ENCODE peak calls at places on chromosomes 7 and 10, in five cellular contexts. D is A549, A is GM12878, U is HepG2, O is K562. N is an unnamed sample.

GRCh38 chr10:30811665-30812017 is 182.1 kb upstream of the LYZL2 start:
- DNase-seq in D (no peak), U (no peak), A (no peak), O (no peak), N (no peak)

GRCh38 chr10:128305601-128306345 is 179.6 kb upstream of the MKI67 start:
- DNase-seq in U (no peak), O (no peak), D (no peak), A (no peak), N (no peak)

GRCh38 chr7:141354251-141354650 is 197.0 kb upstream of the AGK start:
- DNase-seq in U (no peak), D (no peak), O (no peak), A (no peak), N (no peak)

GRCh38 chr7:50394315-50394714 is 55.8 kb downstream of the FIGNL1 start:
- DNase-seq in U (no peak), D (no peak), A (no peak), O (no peak), N (no peak)

GRCh38 chr10:105149371-105149871 is 508.3 kb downstream of the SORCS3 start:
- DNase-seq in A (no peak), U (no peak), O (no peak), D (no peak), N (no peak)

GRCh38 chr7:121166885-121167284 is 161.9 kb upstream of the WNT16 start:
- DNase-seq in D (no peak), U (no peak), A (no peak), O (no peak), N (no peak)

GRCh38 chr7:74606101-74606908 is 51.2 kb upstream of the GTF2I start:
- DNase-seq in A (no peak), D (no peak), O (peak; percentile 25), U (no peak), N (peak; percentile 68)

GRCh38 chr10:14665304-14665703 is 109.4 kb downstream of the FAM107B start:
- DNase-seq in D (no peak), A (no peak), U (no peak), O (no peak), N (no peak)

GRCh38 chr10:6070647-6071046 is 8.5 kb upstream of the IL2RA start:
- DNase-seq in A (no peak), D (no peak), O (no peak), U (no peak), N (no peak)

GRCh38 chr10:60032723-60033122 is 126.4 kb upstream of the CCDC6 start:
- DNase-seq in U (peak; percentile 62), A (peak; percentile 23), D (peak; percentile 35), O (no peak), N (peak; percentile 60)

GRCh38 chr10:71255817-71256660 is 43.7 kb downstream of the UNC5B start:
- DNase-seq in D (no peak), O (no peak), U (no peak), A (no peak), N (no peak)

GRCh38 chr10:114648368-114648767 is 9.7 kb downstream of the ABLIM1 start:
- DNase-seq in D (peak; percentile 50), O (no peak), U (peak; percentile 68), A (no peak), N (no peak)

GRCh38 chr7:42012786-42013360 is 224.1 kb downstream of the GLI3 start:
- DNase-seq in D (no peak), A (no peak), U (no peak), O (no peak), N (no peak)

GRCh38 chr7:42015413-42015698 is 221.7 kb downstream of the GLI3 start:
- DNase-seq in A (no peak), U (no peak), O (no peak), D (no peak), N (no peak)

GRCh38 chr7:42017356-42017986 is 219.5 kb downstream of the GLI3 start:
- DNase-seq in A (no peak), D (no peak), O (no peak), U (no peak), N (no peak)

GRCh38 chr7:42016517-42016916 is 220.5 kb downstream of the GLI3 start:
- DNase-seq in A (no peak), D (no peak), U (no peak), O (no peak), N (no peak)

DNA sequence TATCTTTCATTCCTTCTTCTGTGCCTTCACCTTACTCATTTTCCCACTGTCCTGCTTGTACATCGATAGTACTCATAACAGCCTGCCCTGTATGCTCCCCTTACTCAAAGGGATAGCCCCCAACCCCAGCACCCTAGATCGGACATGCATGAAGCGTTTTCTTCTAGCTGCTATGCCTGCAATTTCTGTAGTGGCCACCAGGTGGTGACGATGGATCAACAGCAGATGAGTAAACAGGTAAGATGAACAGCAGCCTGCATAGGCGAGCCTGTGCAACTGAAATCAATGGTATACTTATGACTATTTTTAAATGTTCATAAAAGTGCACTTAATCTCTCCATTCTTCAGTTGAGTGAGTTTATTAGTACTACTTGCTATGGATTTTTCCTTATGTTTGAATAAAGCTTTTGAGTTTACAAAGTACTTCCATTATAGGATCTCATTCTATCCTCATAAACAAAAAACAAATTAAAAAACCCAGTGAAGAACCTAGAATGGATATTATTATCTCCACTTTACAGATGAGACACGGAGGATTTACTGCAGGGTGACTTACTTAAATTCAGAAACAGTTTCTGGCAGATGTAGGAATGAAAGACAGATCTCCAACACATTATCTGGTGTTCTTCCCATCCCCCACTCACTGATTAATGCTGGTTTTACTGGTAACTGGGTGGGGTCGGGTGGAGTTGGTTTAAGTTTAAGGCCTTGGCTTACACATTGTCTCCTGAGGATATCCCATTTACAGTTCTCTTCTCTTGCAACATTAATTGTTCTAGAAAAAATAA is 222.2 kb downstream of the GLI3 start:
- DNase-seq in D (peak; percentile 21), U (peak; percentile 29), A (no peak), O (peak; percentile 62), N (peak; percentile 86)
- TF ChIP-seq JUNB in D (no peak), U (no peak), A (no peak), O (no peak), N (no peak)

DNA sequence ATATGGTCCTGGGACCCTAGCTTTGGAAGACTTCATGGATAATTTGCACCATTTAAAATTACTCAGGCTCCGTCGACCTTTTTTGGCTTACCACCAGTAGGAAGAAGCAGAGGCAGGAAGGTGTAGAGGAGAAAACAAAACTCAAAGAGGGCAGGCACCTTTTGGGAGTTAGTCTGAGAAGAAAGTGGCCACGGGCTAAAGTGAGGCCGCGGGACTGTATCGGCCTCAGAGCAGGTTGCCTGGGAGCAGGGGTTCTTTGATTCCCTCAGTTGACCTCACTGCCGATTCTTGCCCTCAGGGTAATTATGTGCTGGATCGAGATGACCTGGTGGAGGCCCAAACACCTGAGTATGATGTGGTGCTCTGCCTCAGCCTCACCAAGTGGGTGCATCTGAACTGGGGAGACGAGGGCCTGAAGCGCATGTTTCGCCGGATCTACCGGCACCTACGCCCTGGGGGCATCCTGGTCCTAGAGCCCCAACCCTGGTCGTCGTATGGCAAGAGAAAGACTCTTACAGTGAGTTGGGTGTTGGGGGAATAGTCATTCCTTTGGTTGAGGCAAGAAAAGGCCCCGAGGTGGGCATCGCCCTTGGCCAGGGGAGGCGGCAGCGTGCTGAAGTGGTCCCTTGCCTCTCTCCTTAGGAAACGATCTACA is 3.1 kb downstream of the MEPCE start:
- DNase-seq in U (no peak), A (no peak), O (no peak), D (no peak), N (no peak)
- TF ChIP-seq JUNB in U (no peak), A (no peak), O (no peak), D (no peak), N (no peak)

GRCh38 chr7:108345710-108346336 is 110.4 kb downstream of the NRCAM start:
- DNase-seq in O (no peak), U (no peak), A (no peak), D (no peak), N (peak; percentile 8)

GRCh38 chr7:108335264-108335918 is 120.8 kb downstream of the NRCAM start:
- DNase-seq in U (no peak), A (no peak), D (no peak), O (no peak), N (peak; percentile 11)

DNA sequence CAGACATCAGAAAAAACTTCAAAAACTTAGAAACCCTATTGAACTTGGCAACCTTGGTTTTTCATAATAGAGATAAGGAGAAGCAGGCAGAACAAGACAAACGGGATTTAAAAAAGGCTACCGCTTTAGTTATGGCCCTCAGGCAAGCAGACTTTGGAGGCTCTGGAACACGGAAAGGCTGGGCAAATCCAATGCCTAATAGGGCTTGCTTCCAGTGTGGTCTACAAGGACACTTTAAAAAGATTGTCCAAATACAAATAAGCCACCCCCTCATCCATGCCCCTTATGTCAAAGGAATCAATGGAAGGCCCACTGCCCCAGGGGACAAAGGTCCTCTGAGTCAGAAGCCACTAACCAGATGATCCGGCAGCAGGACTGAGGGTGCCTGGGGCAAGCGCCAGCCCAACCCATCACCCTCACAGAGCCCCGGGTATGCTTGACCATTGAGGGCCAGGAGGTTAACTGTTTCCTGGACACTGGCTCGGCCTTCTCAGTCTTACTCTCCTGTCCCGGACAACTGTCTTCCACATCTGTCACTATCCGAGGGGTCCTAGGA is 115.3 kb downstream of the NRCAM start:
- DNase-seq in U (peak; percentile 69), O (no peak), A (no peak), D (no peak), N (no peak)
- TF ChIP-seq JUNB in U (peak; percentile 52), O (no peak), A (no peak), D (no peak), N (no peak)

GRCh38 chr10:69318087-69318996 is 40.0 kb downstream of the HK1 start:
- DNase-seq in O (peak; percentile 97), D (peak; percentile 97), A (peak; percentile 44), U (no peak), N (peak; percentile 94)

GRCh38 chr10:69315100-69315542 is 36.8 kb downstream of the HK1 start:
- DNase-seq in U (peak; percentile 30), D (no peak), A (no peak), O (no peak), N (no peak)

GRCh38 chr10:69315610-69316312 is 37.5 kb downstream of the HK1 start:
- DNase-seq in D (no peak), U (no peak), A (no peak), O (peak; percentile 96), N (no peak)

GRCh38 chr10:69317175-69318086 is 39.1 kb downstream of the HK1 start:
- DNase-seq in A (no peak), U (no peak), O (peak; percentile 83), D (no peak), N (no peak)

DNA sequence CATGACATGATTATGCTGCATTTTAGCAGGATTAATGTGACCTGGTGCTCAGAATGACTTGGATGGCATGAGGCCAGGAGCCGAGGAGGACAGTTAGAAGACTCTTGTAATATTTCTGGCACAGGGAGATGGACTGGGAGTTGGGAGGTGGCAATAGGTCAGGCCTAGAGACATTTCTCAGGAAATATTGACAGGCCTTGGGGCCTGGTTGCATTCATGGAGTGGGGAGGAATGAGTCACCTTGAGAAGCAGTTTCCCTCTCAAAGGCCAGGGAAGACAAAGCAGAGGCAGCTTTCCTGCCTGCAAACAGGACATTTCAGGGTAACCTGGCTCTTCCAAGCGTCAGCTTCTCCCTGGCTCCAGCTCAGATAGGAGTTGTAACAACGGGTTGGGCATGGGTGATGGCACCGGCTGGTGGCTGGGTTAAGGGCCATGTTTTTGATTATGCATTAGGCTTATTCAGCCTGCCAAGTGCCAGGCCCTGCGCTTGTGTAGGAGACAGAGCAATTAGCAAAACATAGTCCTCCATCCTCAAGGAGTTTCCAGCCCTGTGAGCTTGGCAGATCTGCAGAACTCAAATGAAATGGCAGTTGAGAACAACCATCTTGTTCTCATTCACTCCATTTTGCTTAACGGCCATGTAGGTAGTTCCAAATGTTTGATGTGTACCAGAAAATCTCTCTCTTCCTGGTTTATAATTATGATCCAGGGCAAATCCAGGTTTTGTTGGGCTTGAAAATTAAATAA is 38.2 kb downstream of the HK1 start:
- DNase-seq in O (no peak), D (no peak), A (no peak), U (no peak), N (no peak)
- TF ChIP-seq JUNB in O (no peak), D (no peak), A (no peak), U (no peak), N (no peak)